ENCODE peak calls at places on chromosomes 6 and 20, in five cellular contexts. U is NCI-H460; V is sciatic nerve; A is stimulated activated CD4-positive, alpha-beta T cell treated with anti-CD3 and anti-CD28 coated beads, Interleukin-2, amount 100 ng/mL, for 24 hours; D is WERI-Rb-1. P is an unnamed sample.

GRCh38 chr20:13012886-13013285 is 4.1 kb downstream of the SPTLC3 start:
- DNase-seq in U (no peak), V (no peak), A (no peak), D (no peak), P (no peak)

GRCh38 chr20:57465486-57465885 is 59.5 kb downstream of the CTCFL start:
- DNase-seq in U (no peak), V (no peak), A (no peak), D (peak; percentile 47), P (no peak)

GRCh38 chr6:85677243-85677956 is 34.7 kb upstream of the SYNCRIP start:
- DNase-seq in U (no peak), V (no peak), A (no peak), D (no peak), P (no peak)

GRCh38 chr20:50242863-50243609 is 52.4 kb downstream of the CEBPB start:
- DNase-seq in U (no peak), V (peak; percentile 85), A (no peak), D (no peak), P (no peak)

GRCh38 chr6:167800549-167800948 is 26.2 kb upstream of the AFDN start:
- DNase-seq in U (no peak), V (no peak), A (no peak), D (no peak), P (no peak)

GRCh38 chr6:166554316-166554715 is 32.2 kb downstream of the RAMACL start:
- DNase-seq in U (no peak), V (no peak), A (no peak), D (no peak), P (no peak)

GRCh38 chr6:11644071-11644470 is 106.5 kb downstream of the TMEM170B start:
- DNase-seq in U (no peak), V (no peak), A (no peak), D (no peak), P (no peak)

GRCh38 chr20:10922941-10923340 is 249.1 kb upstream of the JAG1 start:
- DNase-seq in U (no peak), V (no peak), A (no peak), D (no peak), P (no peak)

GRCh38 chr6:21531393-21531792 is 62.2 kb upstream of the SOX4 start:
- DNase-seq in U (no peak), V (no peak), A (no peak), D (no peak), P (no peak)

GRCh38 chr20:62641749-62642665 is at the start of gene SLCO4A1:
- DNase-seq in U (peak; percentile 80), V (peak; percentile 79), A (peak; percentile 88), D (peak; percentile 91), P (peak; percentile 97)

GRCh38 chr6:169289671-169290408 is 36.2 kb upstream of the THBS2 start:
- DNase-seq in U (no peak), V (peak; percentile 78), A (no peak), D (no peak), P (no peak)

GRCh38 chr6:87806635-87807034 is 104.6 kb upstream of the AKIRIN2 start:
- DNase-seq in U (no peak), V (no peak), A (no peak), D (no peak), P (no peak)

GRCh38 chr6:12113190-12113578 is 101.1 kb downstream of the HIVEP1 start:
- DNase-seq in U (no peak), V (no peak), A (no peak), D (no peak), P (no peak)

GRCh38 chr6:87274660-87275273 is 47.6 kb upstream of the SMIM8 start:
- DNase-seq in U (no peak), V (no peak), A (no peak), D (no peak), P (no peak)

GRCh38 chr6:109523478-109523877 is 40.5 kb upstream of the ZBTB24 start:
- DNase-seq in U (no peak), V (no peak), A (no peak), D (no peak), P (no peak)

GRCh38 chr6:75201901-75202672 is 3.8 kb downstream of the COL12A1 start:
- DNase-seq in U (no peak), V (peak; percentile 72), A (no peak), D (peak; percentile 11), P (peak; percentile 47)

GRCh38 chr6:98039876-98040605 is 757.0 kb upstream of the MMS22L start:
- DNase-seq in U (peak; percentile 18), V (no peak), A (no peak), D (no peak), P (peak; percentile 30)

GRCh38 chr6:132198896-132199295 is 202.4 kb downstream of the MOXD1 start:
- DNase-seq in U (no peak), V (no peak), A (no peak), D (no peak), P (no peak)

GRCh38 chr6:11734861-11735652 is 43.5 kb downstream of the ADTRP start:
- DNase-seq in U (no peak), V (no peak), A (no peak), D (no peak), P (no peak)

GRCh38 chr6:149033454-149034241 is 283.9 kb upstream of the TAB2 start:
- DNase-seq in U (no peak), V (no peak), A (peak; percentile 43), D (no peak), P (no peak)

GRCh38 chr6:111775145-111775936 is 97.9 kb downstream of the FYN start:
- DNase-seq in U (no peak), V (no peak), A (no peak), D (no peak), P (no peak)

GRCh38 chr6:107668826-107669474 is 155.2 kb downstream of the SCML4 start:
- DNase-seq in U (no peak), V (no peak), A (peak; percentile 20), D (no peak), P (no peak)

GRCh38 chr20:34222208-34222607 is 19.0 kb upstream of the ASIP start:
- DNase-seq in U (no peak), V (no peak), A (no peak), D (no peak), P (no peak)

GRCh38 chr6:38588631-38589366 is 50.9 kb downstream of the BTBD9 start:
- DNase-seq in U (no peak), V (no peak), A (no peak), D (no peak), P (no peak)

GRCh38 chr20:32010666-32011065 is 428 bp downstream of the CCM2L start:
- DNase-seq in U (no peak), V (no peak), A (no peak), D (no peak), P (no peak)

GRCh38 chr6:22883061-22883717 is 313.8 kb downstream of the HDGFL1 start:
- DNase-seq in U (no peak), V (no peak), A (no peak), D (no peak), P (no peak)

GRCh38 chr20:57707320-57707719 is 2.5 kb downstream of the PMEPA1 start:
- DNase-seq in U (no peak), V (no peak), A (no peak), D (no peak), P (no peak)

GRCh38 chr6:84847349-84848160 is 83.2 kb upstream of the TBX18 start:
- DNase-seq in U (no peak), V (no peak), A (no peak), D (no peak), P (no peak)

GRCh38 chr6:44660561-44661220 is 273.2 kb downstream of the CDC5L start:
- DNase-seq in U (no peak), V (no peak), A (no peak), D (no peak), P (no peak)

GRCh38 chr6:47357827-47358226 is 48.1 kb upstream of the TNFRSF21 start:
- DNase-seq in U (no peak), V (no peak), A (no peak), D (no peak), P (no peak)

GRCh38 chr6:114879719-114880118 is 536.9 kb upstream of the HS3ST5 start:
- DNase-seq in U (no peak), V (no peak), A (no peak), D (no peak), P (no peak)

GRCh38 chr20:50874758-50875665 is 56.2 kb downstream of the ADNP start:
- DNase-seq in U (no peak), V (no peak), A (no peak), D (no peak), P (no peak)

GRCh38 chr6:148525453-148525852 is 182.8 kb downstream of the SASH1 start:
- DNase-seq in U (no peak), V (no peak), A (no peak), D (no peak), P (no peak)

GRCh38 chr20:56371977-56372376 is 13.2 kb downstream of the FAM210B start:
- DNase-seq in U (no peak), V (no peak), A (no peak), D (no peak), P (no peak)

GRCh38 chr6:70389261-70389660 is 24.0 kb upstream of the FAM135A start:
- DNase-seq in U (no peak), V (no peak), A (no peak), D (no peak), P (no peak)

GRCh38 chr20:10090588-10091166 is 55.9 kb downstream of the ANKEF1 start:
- DNase-seq in U (peak; percentile 41), V (no peak), A (peak; percentile 18), D (peak; percentile 35), P (peak; percentile 73)

GRCh38 chr6:125511809-125512341 is 210.1 kb upstream of the HDDC2 start:
- DNase-seq in U (peak; percentile 5), V (no peak), A (no peak), D (no peak), P (no peak)

GRCh38 chr6:138337076-138337475 is 40.6 kb upstream of the SMIM28 start:
- DNase-seq in U (no peak), V (no peak), A (no peak), D (no peak), P (no peak)